ENCODE peak calls at places on chromosomes 5 and 9, in four cellular contexts. Y is bronchial epithelial cell, B is neural crest cell, G is AG04450. E is an unnamed sample.

GRCh38 chr5:56900858-56901578 is 8.4 kb upstream of the SETD9 start:
- DNase-seq in Y (peak), B (peak), G (no peak), E (peak)

GRCh38 chr5:150263801-150264621 is 25.6 kb downstream of the CAMK2A start:
- DNase-seq in Y (peak), B (no peak), G (peak), E (peak)

GRCh38 chr9:135530146-135530545 is 8.9 kb downstream of the LCN1 start:
- DNase-seq in Y (no peak), B (no peak), G (no peak), E (no peak)

GRCh38 chr5:173916233-173916632 is 28.1 kb downstream of the CPEB4 start:
- DNase-seq in Y (no peak), B (no peak), G (no peak), E (no peak)

GRCh38 chr5:96781734-96782064 is 26.0 kb downstream of the ERAP1 start:
- DNase-seq in Y (no peak), B (no peak), G (no peak), E (no peak)

GRCh38 chr5:107671742-107672211 is 1.0 kb upstream of the EFNA5 start:
- DNase-seq in Y (peak), B (peak), G (no peak), E (peak)

GRCh38 chr5:83645936-83646335 is 74.7 kb downstream of the HAPLN1 start:
- DNase-seq in Y (peak), B (no peak), G (no peak), E (peak)

GRCh38 chr5:155069961-155070360 is 56.4 kb downstream of the KIF4B start:
- DNase-seq in Y (no peak), B (no peak), G (no peak), E (no peak)

GRCh38 chr5:100456615-100457014 is 78.6 kb upstream of the FAM174A start:
- DNase-seq in Y (no peak), B (no peak), G (no peak), E (no peak)

GRCh38 chr5:159759791-159760300 is 156.4 kb upstream of the ADRA1B start:
- DNase-seq in Y (no peak), B (no peak), G (no peak), E (no peak)

GRCh38 chr9:13648676-13649075 is 369.2 kb upstream of the MPDZ start:
- DNase-seq in Y (peak), B (no peak), G (no peak), E (peak)

GRCh38 chr5:111135946-111136345 is 43.8 kb downstream of the WDR36 start:
- DNase-seq in Y (peak), B (no peak), G (no peak), E (peak)

DNA sequence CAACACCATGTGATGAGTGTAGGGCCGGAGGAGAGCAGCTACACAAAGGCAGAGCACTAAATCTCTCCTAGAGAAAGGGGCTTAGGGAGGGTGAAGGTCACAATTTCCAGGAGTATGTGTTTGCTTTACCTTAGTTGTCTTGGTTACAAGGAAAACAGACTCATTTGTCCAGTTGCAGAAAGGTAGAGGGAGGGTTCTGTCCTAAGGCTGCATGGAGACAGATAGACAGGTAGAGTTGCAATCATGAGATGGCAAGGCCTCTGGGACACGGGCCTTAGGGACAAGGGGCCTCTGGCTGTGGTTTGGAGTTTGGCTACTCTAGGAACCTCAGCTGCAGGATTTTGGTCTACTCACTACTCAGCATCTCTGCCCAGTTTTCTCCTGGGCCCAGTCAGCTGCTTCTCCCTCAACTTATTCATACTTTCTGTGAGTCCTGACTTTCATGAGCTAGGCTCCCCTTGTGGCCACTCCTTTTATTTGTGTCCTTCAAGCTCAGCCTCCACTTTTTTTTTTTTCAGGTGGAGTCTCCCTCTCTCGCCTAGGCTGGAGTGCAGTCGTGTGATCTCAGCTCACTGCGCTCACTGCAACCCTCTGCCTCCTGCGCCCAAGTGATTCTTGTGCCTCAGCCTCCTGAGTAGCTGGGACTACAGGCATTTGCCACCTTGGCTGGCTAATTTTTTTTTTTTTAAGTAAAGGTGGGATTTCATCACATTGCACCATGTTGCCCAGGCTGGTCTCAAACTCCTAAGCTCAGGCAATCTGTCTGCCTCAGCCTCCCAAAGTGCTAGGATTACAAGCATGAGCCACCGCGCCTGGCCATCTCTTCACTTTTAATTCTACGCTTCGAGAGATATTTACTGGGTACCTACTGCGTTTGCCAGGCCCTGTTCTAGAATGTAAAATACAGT is 76.6 kb downstream of the PTPDC1 start:
- DNase-seq in Y (no peak), B (no peak), G (no peak), E (no peak)
- TF ChIP-seq CTCF in Y (no peak), B (peak), G (peak), E (no peak)

DNA sequence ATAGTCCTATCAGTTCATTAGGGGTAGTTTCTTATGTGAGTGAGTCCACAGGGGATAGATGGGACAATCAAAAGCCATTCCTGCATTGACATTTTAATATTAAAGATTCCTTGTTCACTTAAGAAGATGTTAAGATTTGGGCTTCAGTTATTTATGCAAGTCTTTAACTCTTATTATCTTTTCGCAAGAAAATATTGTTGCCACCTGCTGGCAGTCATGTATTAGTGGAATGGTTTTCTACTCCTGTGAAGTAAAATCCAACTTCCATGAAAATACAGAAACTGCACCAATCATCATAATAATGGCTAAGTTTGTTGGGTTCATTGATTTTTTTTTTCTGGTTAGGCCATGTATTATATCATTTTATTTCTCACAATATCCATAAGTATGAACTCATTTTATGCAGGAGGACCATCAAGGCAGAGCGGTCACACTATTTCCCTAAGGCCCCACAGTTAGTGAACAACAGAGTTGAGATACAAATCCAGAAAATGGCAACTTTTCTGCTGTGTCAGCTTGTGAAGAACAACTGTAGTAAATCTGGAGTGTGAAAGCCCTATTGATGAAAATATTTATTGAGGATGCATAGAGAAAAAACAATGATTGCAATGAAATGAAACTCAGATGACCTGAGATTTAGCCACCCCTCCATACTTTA is 88.5 kb upstream of the TXNDC8 start:
- DNase-seq in Y (peak), B (no peak), G (no peak), E (peak)
- TF ChIP-seq CTCF in Y (peak), B (peak), G (peak), E (peak)

GRCh38 chr9:137138058-137138697 is 776 bp upstream of the GRIN1 start:
- DNase-seq in Y (no peak), B (no peak), G (no peak), E (no peak)
- TF ChIP-seq CTCF in Y (no peak), B (no peak), G (no peak), E (no peak)

DNA sequence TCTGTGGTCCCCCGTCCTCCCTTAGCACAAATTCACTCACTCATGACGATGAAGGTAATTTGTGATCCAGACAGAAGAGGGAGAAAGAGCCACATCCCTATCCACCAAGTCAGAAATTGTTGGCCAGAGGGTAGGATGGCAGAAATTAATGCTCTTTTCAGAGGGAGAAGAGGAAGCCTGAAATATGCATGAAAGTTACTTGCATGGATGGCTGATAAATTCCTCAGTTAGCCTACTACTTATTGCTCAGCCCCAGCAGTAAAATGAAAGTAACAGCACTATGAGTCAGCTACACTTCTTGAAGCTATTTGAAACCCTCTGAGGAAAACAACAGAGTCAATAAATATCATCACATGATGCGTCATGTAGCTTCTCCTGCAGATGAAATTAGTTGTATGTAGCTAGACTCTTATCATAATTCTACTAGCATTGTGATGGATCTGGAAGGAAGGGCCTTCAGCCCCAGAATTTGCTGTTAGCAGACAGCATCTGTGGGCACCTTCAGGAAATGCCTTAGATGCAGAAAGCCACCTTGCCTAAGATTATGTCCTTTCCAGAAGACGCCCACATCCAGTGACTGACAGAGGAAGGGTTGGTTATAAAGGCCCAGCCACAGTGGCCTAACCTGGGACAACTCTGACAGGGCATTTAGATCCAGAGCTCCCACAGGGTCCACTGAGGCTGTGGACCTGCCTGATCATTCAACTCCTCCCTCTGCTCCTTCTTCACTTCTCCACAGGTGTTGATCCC is 81.2 kb upstream of the CCDC112 start:
- DNase-seq in Y (peak), B (no peak), G (peak), E (peak)
- TF ChIP-seq CTCF in Y (no peak), B (no peak), G (peak), E (peak)

DNA sequence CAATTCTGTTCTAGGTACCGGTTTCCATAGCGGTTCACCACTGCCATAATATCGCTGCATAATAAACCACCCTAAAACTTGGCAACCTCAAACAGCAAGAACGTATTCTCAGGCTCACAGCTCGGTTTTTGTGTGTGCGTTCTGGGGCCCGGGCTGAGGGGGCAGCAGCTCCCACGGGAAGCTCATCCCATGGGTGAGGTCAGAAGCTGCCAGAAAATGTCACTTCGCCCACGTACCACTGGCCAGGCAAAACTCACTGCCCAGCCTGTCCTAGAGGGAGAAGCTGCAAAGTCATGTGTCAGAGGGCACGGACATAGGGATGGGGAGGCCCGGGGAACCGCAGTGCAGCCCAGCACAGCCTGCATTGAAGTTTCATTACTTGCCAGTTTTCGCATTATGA is 15.9 kb upstream of the ADAMTS2 start:
- DNase-seq in Y (no peak), B (no peak), G (no peak), E (no peak)
- TF ChIP-seq CTCF in Y (no peak), B (no peak), G (no peak), E (no peak)

E was measured in MCF 10A.